ENCODE peak calls at places on chromosomes 7 and 10, in four cellular contexts. One of them, this sample, is unnamed.

GRCh38 chr10:35827783-35828182 is 185.7 kb upstream of the FZD8 start:
- DNase-seq in K562: no peak
- DNase-seq in IMR-90: no peak
- DNase-seq in keratinocyte: no peak
- DNase-seq in this sample: no peak

GRCh38 chr7:16136896-16137295 is 284.4 kb downstream of the CRPPA start:
- DNase-seq in K562: no peak
- DNase-seq in IMR-90: no peak
- DNase-seq in keratinocyte: no peak
- DNase-seq in this sample: no peak

GRCh38 chr10:32263300-32263699 is 83.7 kb downstream of the EPC1 start:
- DNase-seq in K562: no peak
- DNase-seq in IMR-90: no peak
- DNase-seq in keratinocyte: no peak
- DNase-seq in this sample: peak; percentile 22

GRCh38 chr10:23187155-23187554 is 5.0 kb upstream of the PTF1A start:
- DNase-seq in K562: no peak
- DNase-seq in IMR-90: no peak
- DNase-seq in keratinocyte: no peak
- DNase-seq in this sample: no peak

GRCh38 chr10:129417164-129417563 is 49.9 kb upstream of the MGMT start:
- DNase-seq in K562: no peak
- DNase-seq in IMR-90: peak; percentile 61
- DNase-seq in keratinocyte: no peak
- DNase-seq in this sample: peak; percentile 59

GRCh38 chr10:131858583-131859340 is 42.0 kb upstream of the PPP2R2D start:
- DNase-seq in K562: no peak
- DNase-seq in IMR-90: no peak
- DNase-seq in keratinocyte: no peak
- DNase-seq in this sample: no peak

GRCh38 chr10:43091846-43092245 is 15.0 kb downstream of the RET start:
- DNase-seq in K562: no peak
- DNase-seq in IMR-90: no peak
- DNase-seq in keratinocyte: no peak
- DNase-seq in this sample: no peak

GRCh38 chr7:87627634-87627994 is 584 bp upstream of the RUNDC3B start:
- DNase-seq in K562: no peak
- DNase-seq in IMR-90: no peak
- DNase-seq in keratinocyte: no peak
- DNase-seq in this sample: no peak

GRCh38 chr10:62264126-62264525 is 4.5 kb downstream of the RTKN2 start:
- DNase-seq in K562: no peak
- DNase-seq in IMR-90: no peak
- DNase-seq in keratinocyte: no peak
- DNase-seq in this sample: no peak
- H3K9me1 ChIP-seq in K562: no peaks in the 10 kb centered on the region
- H3K9me1 ChIP-seq in IMR-90: no peaks in the 10 kb centered on the region
- H3K9me1 ChIP-seq in keratinocyte: no peaks in the 10 kb centered on the region
- H3K9me1 ChIP-seq in this sample: no peaks in the 10 kb centered on the region

GRCh38 chr7:82562716-82563404 is 119.3 kb upstream of the CACNA2D1 start:
- DNase-seq in K562: no peak
- DNase-seq in IMR-90: peak; percentile 76
- DNase-seq in keratinocyte: no peak
- DNase-seq in this sample: no peak

GRCh38 chr7:82572195-82572880 is 128.8 kb upstream of the CACNA2D1 start:
- DNase-seq in K562: peak; percentile 60
- DNase-seq in IMR-90: peak; percentile 85
- DNase-seq in keratinocyte: peak; percentile 13
- DNase-seq in this sample: peak; percentile 80

GRCh38 chr7:82567841-82568240 is 124.3 kb upstream of the CACNA2D1 start:
- DNase-seq in K562: no peak
- DNase-seq in IMR-90: no peak
- DNase-seq in keratinocyte: no peak
- DNase-seq in this sample: no peak

GRCh38 chr7:82566752-82567151 is 123.2 kb upstream of the CACNA2D1 start:
- DNase-seq in K562: no peak
- DNase-seq in IMR-90: no peak
- DNase-seq in keratinocyte: no peak
- DNase-seq in this sample: peak; percentile 29

GRCh38 chr7:82567356-82567755 is 123.8 kb upstream of the CACNA2D1 start:
- DNase-seq in K562: no peak
- DNase-seq in IMR-90: no peak
- DNase-seq in keratinocyte: no peak
- DNase-seq in this sample: no peak
- H3K9me1 ChIP-seq in K562: no peaks in the 10 kb centered on the region
- H3K9me1 ChIP-seq in IMR-90: peaks cover under 1% of the 10 kb centered on the region
- H3K9me1 ChIP-seq in keratinocyte: no peaks in the 10 kb centered on the region
- H3K9me1 ChIP-seq in this sample: no peaks in the 10 kb centered on the region

GRCh38 chr7:2518101-2518500 is 1.5 kb upstream of the LFNG start:
- DNase-seq in K562: no peak
- DNase-seq in IMR-90: no peak
- DNase-seq in keratinocyte: no peak
- DNase-seq in this sample: no peak
- H3K9me1 ChIP-seq in K562: no peaks in the 10 kb centered on the region
- H3K9me1 ChIP-seq in IMR-90: peaks cover 16% of the 10 kb centered on the region
- H3K9me1 ChIP-seq in keratinocyte: peaks cover 3% of the 10 kb centered on the region
- H3K9me1 ChIP-seq in this sample: no peaks in the 10 kb centered on the region

GRCh38 chr7:157811946-157812345 is 475.1 kb downstream of the DNAJB6 start:
- DNase-seq in K562: no peak
- DNase-seq in IMR-90: no peak
- DNase-seq in keratinocyte: no peak
- DNase-seq in this sample: no peak
- H3K9me1 ChIP-seq in K562: no peaks in the 10 kb centered on the region
- H3K9me1 ChIP-seq in IMR-90: no peaks in the 10 kb centered on the region
- H3K9me1 ChIP-seq in keratinocyte: no peaks in the 10 kb centered on the region
- H3K9me1 ChIP-seq in this sample: no peaks in the 10 kb centered on the region

GRCh38 chr10:6050801-6051445 is 11.2 kb downstream of the IL2RA start:
- DNase-seq in K562: peak; percentile 45
- DNase-seq in IMR-90: peak; percentile 44
- DNase-seq in keratinocyte: no peak
- DNase-seq in this sample: no peak
- H3K9me1 ChIP-seq in K562: no peaks in the 10 kb centered on the region
- H3K9me1 ChIP-seq in IMR-90: no peaks in the 10 kb centered on the region
- H3K9me1 ChIP-seq in keratinocyte: no peaks in the 10 kb centered on the region
- H3K9me1 ChIP-seq in this sample: no peaks in the 10 kb centered on the region

GRCh38 chr7:21915140-21915539 is 30.6 kb downstream of the CDCA7L start:
- DNase-seq in K562: no peak
- DNase-seq in IMR-90: no peak
- DNase-seq in keratinocyte: no peak
- DNase-seq in this sample: no peak

GRCh38 chr7:21912931-21913780 is 32.5 kb downstream of the CDCA7L start:
- DNase-seq in K562: no peak
- DNase-seq in IMR-90: no peak
- DNase-seq in keratinocyte: no peak
- DNase-seq in this sample: no peak

GRCh38 chr7:21914671-21915070 is 31.0 kb downstream of the CDCA7L start:
- DNase-seq in K562: no peak
- DNase-seq in IMR-90: no peak
- DNase-seq in keratinocyte: peak; percentile 36
- DNase-seq in this sample: no peak

GRCh38 chr7:21916629-21917028 is 29.1 kb downstream of the CDCA7L start:
- DNase-seq in K562: no peak
- DNase-seq in IMR-90: no peak
- DNase-seq in keratinocyte: no peak
- DNase-seq in this sample: no peak

DNA sequence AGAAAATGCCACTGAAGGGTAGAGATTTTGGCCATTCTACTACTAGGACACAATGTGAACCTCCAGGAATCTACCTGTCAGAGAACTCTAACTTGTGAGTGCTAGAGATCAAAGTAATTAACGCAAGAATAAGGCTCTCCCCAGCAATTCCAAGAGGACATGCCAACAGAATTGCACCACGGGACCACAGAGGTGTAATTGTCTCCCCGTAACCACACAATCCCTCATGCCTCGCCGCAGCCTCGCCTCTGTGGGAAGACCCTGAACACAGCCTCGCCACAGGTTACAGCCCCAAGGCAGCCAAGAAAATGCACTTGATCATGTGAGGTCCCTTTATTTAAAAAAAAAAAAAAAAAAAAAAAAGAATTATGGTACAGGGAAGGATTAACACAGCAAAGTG is 29.5 kb downstream of the CDCA7L start:
- DNase-seq in K562: no peak
- DNase-seq in IMR-90: no peak
- DNase-seq in keratinocyte: no peak
- DNase-seq in this sample: no peak
- H3K9me1 ChIP-seq in K562: no peaks in the 10 kb centered on the region
- H3K9me1 ChIP-seq in IMR-90: peaks cover 3% of the 10 kb centered on the region
- H3K9me1 ChIP-seq in keratinocyte: no peaks in the 10 kb centered on the region
- H3K9me1 ChIP-seq in this sample: no peaks in the 10 kb centered on the region

DNA sequence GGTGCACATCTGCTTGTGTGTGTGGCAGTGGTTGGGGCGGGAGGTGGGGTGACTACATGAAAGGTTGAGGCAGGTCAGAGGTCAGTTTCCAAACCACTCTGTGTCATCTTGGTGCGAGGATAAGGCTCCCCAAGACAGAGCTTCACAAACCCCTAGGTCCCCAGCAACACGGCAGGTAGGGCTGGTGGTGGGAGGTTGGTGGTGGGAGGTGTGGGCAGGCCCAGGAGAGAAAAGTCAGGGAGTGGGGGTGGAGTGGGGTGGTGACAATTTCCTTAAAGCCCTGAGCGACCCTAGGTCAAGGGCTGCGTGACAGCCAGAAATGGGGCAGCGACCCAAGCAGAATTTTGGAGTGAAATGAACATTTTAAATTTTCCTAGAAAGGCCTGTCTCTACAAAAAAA is 1.6 kb upstream of the STRA8 start:
- DNase-seq in K562: no peak
- DNase-seq in IMR-90: no peak
- DNase-seq in keratinocyte: no peak
- DNase-seq in this sample: no peak
- H3K9me1 ChIP-seq in K562: no peaks in the 10 kb centered on the region
- H3K9me1 ChIP-seq in IMR-90: no peaks in the 10 kb centered on the region
- H3K9me1 ChIP-seq in keratinocyte: no peaks in the 10 kb centered on the region
- H3K9me1 ChIP-seq in this sample: no peaks in the 10 kb centered on the region

GRCh38 chr10:114541081-114541833 is 116.8 kb downstream of the ABLIM1 start:
- DNase-seq in K562: no peak
- DNase-seq in IMR-90: peak; percentile 91
- DNase-seq in keratinocyte: no peak
- DNase-seq in this sample: peak; percentile 53
- H3K9me1 ChIP-seq in K562: no peaks in the 10 kb centered on the region
- H3K9me1 ChIP-seq in IMR-90: no peaks in the 10 kb centered on the region
- H3K9me1 ChIP-seq in keratinocyte: no peaks in the 10 kb centered on the region
- H3K9me1 ChIP-seq in this sample: no peaks in the 10 kb centered on the region

GRCh38 chr10:116848912-116849270 is 408 bp upstream of the ENO4 start:
- DNase-seq in K562: no peak
- DNase-seq in IMR-90: no peak
- DNase-seq in keratinocyte: no peak
- DNase-seq in this sample: no peak
- H3K9me1 ChIP-seq in K562: no peaks in the 10 kb centered on the region
- H3K9me1 ChIP-seq in IMR-90: no peaks in the 10 kb centered on the region
- H3K9me1 ChIP-seq in keratinocyte: no peaks in the 10 kb centered on the region
- H3K9me1 ChIP-seq in this sample: no peaks in the 10 kb centered on the region

GRCh38 chr10:124953421-124953820 is 11.5 kb downstream of the ZRANB1 start:
- DNase-seq in K562: no peak
- DNase-seq in IMR-90: no peak
- DNase-seq in keratinocyte: no peak
- DNase-seq in this sample: no peak
- H3K9me1 ChIP-seq in K562: peaks cover 2% of the 10 kb centered on the region
- H3K9me1 ChIP-seq in IMR-90: peaks cover 12% of the 10 kb centered on the region
- H3K9me1 ChIP-seq in keratinocyte: peaks cover 3% of the 10 kb centered on the region
- H3K9me1 ChIP-seq in this sample: no peaks in the 10 kb centered on the region